ENCODE peak calls at places on chromosomes 5 and 9, in seven cellular contexts. A is stomach, B is right atrium auricular region, S is retinal pigment epithelial cell, I is dorsolateral prefrontal cortex, V is kidney epithelial cell, G is lower leg skin. Q is an unnamed sample.

GRCh38 chr5:171330011-171330410 is 21.0 kb downstream of the TLX3 start:
- DNase-seq in A (no peak), B (no peak), S (no peak), I (no peak), V (no peak), G (no peak), Q (no peak)

GRCh38 chr9:126159661-126160060 is 167.0 kb upstream of the MVB12B start:
- DNase-seq in A (peak), B (peak), S (no peak), I (no peak), V (no peak), G (peak), Q (no peak)

GRCh38 chr5:2864515-2864914 is 113.0 kb upstream of the IRX2 start:
- DNase-seq in A (no peak), B (no peak), S (no peak), I (no peak), V (no peak), G (no peak), Q (no peak)

GRCh38 chr9:121689461-121690157 is 38.2 kb downstream of the DAB2IP start:
- DNase-seq in A (no peak), B (no peak), S (no peak), I (no peak), V (no peak), G (no peak), Q (no peak)

GRCh38 chr5:36569456-36569855 is 37.0 kb upstream of the SLC1A3 start:
- DNase-seq in A (no peak), B (no peak), S (no peak), I (peak), V (no peak), G (no peak), Q (no peak)

GRCh38 chr5:137621861-137622823 is 113.7 kb downstream of the KLHL3 start:
- DNase-seq in A (no peak), B (peak), S (no peak), I (peak), V (no peak), G (peak), Q (peak)

GRCh38 chr5:501040-501832 is 23.0 kb downstream of the SLC9A3 start:
- DNase-seq in A (no peak), B (no peak), S (peak), I (no peak), V (no peak), G (no peak), Q (no peak)

GRCh38 chr5:132392978-132393825 is 23.7 kb downstream of the SLC22A5 start:
- DNase-seq in A (no peak), B (no peak), S (no peak), I (no peak), V (no peak), G (peak), Q (peak)

GRCh38 chr9:132068604-132069003 is 11.1 kb downstream of the MED27 start:
- DNase-seq in A (no peak), B (no peak), S (no peak), I (peak), V (no peak), G (no peak), Q (no peak)

GRCh38 chr9:96156151-96156550 is 145.8 kb downstream of the HSD17B3 start:
- DNase-seq in A (no peak), B (no peak), S (no peak), I (peak), V (no peak), G (peak), Q (no peak)

GRCh38 chr9:112382501-112383364 is 2.8 kb downstream of the HSDL2 start:
- DNase-seq in A (no peak), B (no peak), S (no peak), I (no peak), V (no peak), G (no peak), Q (no peak)

GRCh38 chr9:109238677-109239076 is 71.6 kb upstream of the FRRS1L start:
- DNase-seq in A (no peak), B (no peak), S (no peak), I (no peak), V (no peak), G (no peak), Q (no peak)

GRCh38 chr9:137374131-137374845 is 48.7 kb downstream of the EXD3 start:
- DNase-seq in A (no peak), B (no peak), S (no peak), I (no peak), V (no peak), G (peak), Q (no peak)

GRCh38 chr9:106593201-106593600 is 269.8 kb upstream of the ZNF462 start:
- DNase-seq in A (no peak), B (no peak), S (no peak), I (no peak), V (no peak), G (no peak), Q (no peak)

GRCh38 chr9:132586830-132587483 is 4.6 kb downstream of the BARHL1 start:
- DNase-seq in A (no peak), B (no peak), S (no peak), I (no peak), V (no peak), G (no peak), Q (no peak)

GRCh38 chr5:57412010-57412409 is 70.6 kb downstream of the ACTBL2 start:
- DNase-seq in A (no peak), B (no peak), S (no peak), I (no peak), V (peak), G (no peak), Q (no peak)

GRCh38 chr9:114143214-114143613 is 12.1 kb upstream of the COL27A1 start:
- DNase-seq in A (no peak), B (no peak), S (no peak), I (no peak), V (no peak), G (no peak), Q (no peak)

GRCh38 chr5:40736103-40736875 is 19.5 kb downstream of the TTC33 start:
- DNase-seq in A (no peak), B (no peak), S (no peak), I (no peak), V (no peak), G (no peak), Q (no peak)

GRCh38 chr5:149215478-149216042 is 56.1 kb upstream of the AFAP1L1 start:
- DNase-seq in A (no peak), B (peak), S (no peak), I (no peak), V (no peak), G (peak), Q (no peak)

GRCh38 chr5:180161420-180162303 is 47.3 kb downstream of the RASGEF1C start:
- DNase-seq in A (no peak), B (peak), S (no peak), I (peak), V (no peak), G (peak), Q (peak)

GRCh38 chr9:69173497-69173890 is 583 bp upstream of the TJP2 start:
- DNase-seq in A (no peak), B (no peak), S (no peak), I (no peak), V (no peak), G (no peak), Q (no peak)

GRCh38 chr9:130265431-130266235 is at the start of gene HMCN2:
- DNase-seq in A (no peak), B (no peak), S (no peak), I (no peak), V (no peak), G (peak), Q (no peak)

GRCh38 chr5:113375492-113376060 is 59.2 kb downstream of the TSSK1B start:
- DNase-seq in A (no peak), B (no peak), S (no peak), I (no peak), V (no peak), G (no peak), Q (no peak)

GRCh38 chr5:111735829-111736228 is 21.2 kb downstream of the NREP start:
- DNase-seq in A (no peak), B (no peak), S (no peak), I (peak), V (peak), G (peak), Q (no peak)

GRCh38 chr9:136416427-136416826 is 6.0 kb downstream of the PMPCA start:
- DNase-seq in A (no peak), B (no peak), S (no peak), I (no peak), V (no peak), G (no peak), Q (no peak)

GRCh38 chr5:10460252-10460906 is 18.7 kb downstream of the ROPN1L start:
- DNase-seq in A (peak), B (no peak), S (no peak), I (no peak), V (no peak), G (peak), Q (no peak)

GRCh38 chr5:167582263-167582662 is 709.2 kb upstream of the WWC1 start:
- DNase-seq in A (no peak), B (no peak), S (no peak), I (no peak), V (no peak), G (no peak), Q (no peak)

GRCh38 chr9:96674914-96675538 is 19.9 kb upstream of the PRXL2C start:
- DNase-seq in A (no peak), B (no peak), S (no peak), I (no peak), V (no peak), G (no peak), Q (no peak)

GRCh38 chr9:9170735-9171134 is 1371.2 kb upstream of the DMAC1 start:
- DNase-seq in A (no peak), B (no peak), S (no peak), I (no peak), V (no peak), G (no peak), Q (no peak)

GRCh38 chr5:34822921-34823715 is 15.8 kb upstream of the TTC23L start:
- DNase-seq in A (no peak), B (no peak), S (no peak), I (no peak), V (no peak), G (no peak), Q (no peak)

GRCh38 chr5:34813473-34813872 is 25.5 kb upstream of the TTC23L start:
- DNase-seq in A (no peak), B (no peak), S (no peak), I (no peak), V (no peak), G (no peak), Q (no peak)

GRCh38 chr5:34818717-34819116 is 20.2 kb upstream of the TTC23L start:
- DNase-seq in A (no peak), B (no peak), S (no peak), I (no peak), V (no peak), G (no peak), Q (no peak)

GRCh38 chr5:34820593-34820992 is 18.4 kb upstream of the TTC23L start:
- DNase-seq in A (no peak), B (no peak), S (no peak), I (no peak), V (no peak), G (no peak), Q (no peak)

DNA sequence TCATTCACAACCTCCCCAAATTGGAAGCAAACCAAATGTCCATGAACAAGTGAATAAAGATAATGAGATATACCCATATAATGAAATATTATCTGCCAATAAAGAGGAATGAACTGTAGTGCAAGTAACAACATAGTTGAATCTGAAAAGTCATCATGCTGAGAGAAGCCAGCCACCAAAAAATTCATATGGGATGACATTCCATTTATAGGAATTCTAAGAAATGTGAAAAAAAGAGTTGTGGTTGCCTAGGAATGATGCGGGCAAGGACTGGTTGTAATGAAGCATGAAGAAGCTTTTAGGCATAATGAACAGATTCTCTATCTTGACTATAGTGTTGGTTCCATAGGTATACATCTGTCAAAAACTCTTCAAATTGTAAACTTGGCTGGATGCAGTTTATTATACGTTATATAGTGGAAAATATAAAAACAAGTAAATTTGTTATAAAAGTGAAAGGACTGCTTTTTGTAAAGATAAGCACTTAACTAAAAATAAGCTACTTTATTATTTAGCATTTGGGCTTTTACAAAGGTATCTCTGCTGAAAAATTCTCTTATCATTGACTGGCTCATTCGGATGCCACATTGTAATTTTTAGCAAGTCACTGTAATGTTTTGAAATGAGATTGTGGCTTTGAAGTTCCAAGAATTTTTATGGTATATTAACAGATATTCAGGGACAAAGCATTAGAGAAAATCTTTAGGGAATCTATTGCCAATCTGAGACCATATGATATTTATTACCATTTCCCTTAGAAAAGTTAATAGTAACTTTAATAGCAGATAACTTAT is 21.2 kb upstream of the TTC23L start:
- DNase-seq in A (no peak), B (no peak), S (no peak), I (no peak), V (no peak), G (no peak), Q (no peak)
- TF ChIP-seq CTCF in A (no peak), B (no peak), S (no peak), I (no peak), V (no peak), G (no peak), Q (no peak)

GRCh38 chr9:684950-685340 is 156.6 kb upstream of the DMRT1 start:
- DNase-seq in A (no peak), B (no peak), S (no peak), I (no peak), V (no peak), G (no peak), Q (no peak)

GRCh38 chr9:682633-683508 is 158.6 kb upstream of the DMRT1 start:
- DNase-seq in A (peak), B (no peak), S (no peak), I (no peak), V (no peak), G (no peak), Q (no peak)

GRCh38 chr9:684055-684949 is 157.2 kb upstream of the DMRT1 start:
- DNase-seq in A (no peak), B (no peak), S (no peak), I (no peak), V (no peak), G (no peak), Q (no peak)

GRCh38 chr9:686381-686813 is 155.1 kb upstream of the DMRT1 start:
- DNase-seq in A (no peak), B (peak), S (no peak), I (no peak), V (no peak), G (peak), Q (no peak)

DNA sequence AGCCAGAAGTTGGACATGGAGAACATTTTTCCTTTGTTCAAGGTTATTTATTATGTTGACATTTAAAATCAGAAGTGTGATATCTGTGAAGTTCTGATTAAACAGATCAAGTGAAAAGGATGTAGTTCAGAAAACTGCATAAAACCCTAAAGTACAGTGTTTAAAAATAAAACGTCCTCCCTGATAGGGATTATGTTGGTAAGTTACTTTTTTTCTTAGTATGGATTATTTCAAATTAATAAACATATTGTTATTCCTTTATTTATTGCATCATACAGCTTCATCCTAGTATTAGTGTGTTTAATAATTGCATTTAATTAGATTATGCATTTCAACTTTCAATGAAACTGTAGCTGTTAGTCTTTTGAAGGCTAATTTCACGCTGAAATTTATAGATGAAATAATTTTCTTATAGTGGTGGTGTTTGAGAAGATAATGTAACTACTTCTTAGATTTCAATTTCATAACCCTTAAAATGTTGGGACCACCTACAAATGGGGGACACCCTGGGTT is 157.9 kb upstream of the DMRT1 start:
- DNase-seq in A (no peak), B (no peak), S (no peak), I (no peak), V (no peak), G (no peak), Q (no peak)
- H3K4me3 ChIP-seq in A (no peak), B (no peak), S (no peak), I (no peak), V (no peak), G (no peak), Q (no peak)

GRCh38 chr9:89919171-89919681 is 314.4 kb downstream of the GADD45G start:
- DNase-seq in A (peak), B (peak), S (no peak), I (no peak), V (no peak), G (peak), Q (no peak)

GRCh38 chr9:89915187-89915586 is 310.4 kb downstream of the GADD45G start:
- DNase-seq in A (no peak), B (peak), S (no peak), I (no peak), V (no peak), G (peak), Q (no peak)

GRCh38 chr9:89912605-89912953 is 307.8 kb downstream of the GADD45G start:
- DNase-seq in A (no peak), B (peak), S (no peak), I (no peak), V (no peak), G (no peak), Q (no peak)

GRCh38 chr9:89917861-89918260 is 313.0 kb downstream of the GADD45G start:
- DNase-seq in A (no peak), B (peak), S (no peak), I (no peak), V (no peak), G (peak), Q (no peak)

DNA sequence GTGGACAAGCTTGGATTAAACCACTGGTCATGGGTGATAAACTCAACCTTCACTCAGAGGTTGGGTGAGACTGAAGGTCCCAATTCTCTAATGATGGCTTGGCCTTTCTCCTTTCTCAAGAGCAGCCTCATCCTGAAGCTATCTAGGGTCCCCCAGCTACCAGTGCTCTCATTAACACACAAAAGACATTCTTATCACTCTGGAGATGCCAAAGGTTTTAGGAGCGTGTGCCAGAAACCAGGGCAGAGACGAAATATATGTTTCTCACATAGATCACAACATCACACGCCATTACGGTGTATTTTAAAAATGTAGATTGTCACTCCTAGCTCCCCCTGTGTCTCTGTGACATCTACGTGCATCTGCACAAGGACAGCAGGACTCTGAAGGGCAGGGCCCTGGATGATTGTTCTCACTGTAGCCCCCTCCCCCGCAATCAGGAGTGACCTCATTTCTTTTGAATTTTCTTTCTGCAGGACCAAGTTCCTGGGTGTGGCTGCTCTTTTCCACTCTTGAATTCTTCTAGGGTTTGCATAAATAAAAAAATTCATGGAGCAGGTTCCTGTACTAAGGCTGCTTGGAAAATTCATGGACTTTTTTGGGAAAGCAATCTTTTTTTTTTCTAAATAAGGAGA is 311.3 kb downstream of the GADD45G start:
- DNase-seq in A (no peak), B (peak), S (no peak), I (no peak), V (no peak), G (peak), Q (no peak)
- TF ChIP-seq CTCF in A (no peak), B (no peak), S (no peak), I (no peak), V (no peak), G (no peak), Q (no peak)

DNA sequence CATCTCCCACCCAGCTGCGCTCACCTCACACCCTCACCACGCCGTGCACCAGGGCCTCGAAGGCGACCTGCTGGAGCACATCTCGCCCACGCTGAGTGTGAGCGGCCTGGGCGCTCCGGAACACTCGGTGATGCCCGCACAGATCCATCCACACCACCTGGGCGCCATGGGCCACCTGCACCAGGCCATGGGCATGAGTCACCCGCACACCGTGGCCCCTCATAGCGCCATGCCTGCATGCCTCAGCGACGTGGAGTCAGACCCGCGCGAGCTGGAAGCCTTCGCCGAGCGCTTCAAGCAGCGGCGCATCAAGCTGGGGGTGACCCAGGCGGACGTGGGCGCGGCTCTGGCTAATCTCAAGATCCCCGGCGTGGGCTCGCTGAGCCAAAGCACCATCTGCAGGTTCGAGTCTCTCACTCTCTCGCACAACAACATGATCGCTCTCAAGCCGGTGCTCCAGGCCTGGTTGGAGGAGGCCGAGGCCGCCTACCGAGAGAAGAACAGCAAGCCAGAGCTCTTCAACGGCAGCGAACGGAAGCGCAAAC is 1.1 kb downstream of the POU4F3 start:
- DNase-seq in A (no peak), B (no peak), S (no peak), I (no peak), V (no peak), G (no peak), Q (no peak)
- H3K4me3 ChIP-seq in A (no peak), B (no peak), S (no peak), I (no peak), V (no peak), G (no peak), Q (peak)

GRCh38 chr5:77630246-77631165 is 8.0 kb downstream of the OTP start:
- DNase-seq in A (peak), B (no peak), S (no peak), I (no peak), V (no peak), G (no peak), Q (no peak)
- TF ChIP-seq CTCF in A (no peak), B (no peak), S (peak), I (no peak), V (peak), G (no peak), Q (no peak)

Q was measured in coronary artery.